ENCODE peak calls at places on chromosomes 16 and 17, in four cellular contexts. P is heart left ventricle, R is tibial nerve, Y is OCI-LY7. C is an unnamed sample.

GRCh38 chr16:57373117-57373947 is 1.0 kb downstream of the CX3CL1 start:
- DNase-seq in P (no peak), R (no peak), Y (no peak), C (no peak)

GRCh38 chr16:57787519-57787905 is 14.8 kb downstream of the KIFC3 start:
- DNase-seq in P (no peak), R (no peak), Y (no peak), C (no peak)

GRCh38 chr16:29662729-29663019 is 373 bp upstream of the SPN start:
- DNase-seq in P (no peak), R (no peak), Y (peak), C (no peak)

GRCh38 chr17:49520386-49521087 is 25.4 kb downstream of the NGFR start:
- DNase-seq in P (no peak), R (no peak), Y (no peak), C (peak)

GRCh38 chr17:37117743-37118142 is 169.0 kb downstream of the AATF start:
- DNase-seq in P (no peak), R (no peak), Y (no peak), C (no peak)

GRCh38 chr16:80656731-80657150 is 115.9 kb downstream of the DYNLRB2 start:
- DNase-seq in P (no peak), R (no peak), Y (no peak), C (no peak)

GRCh38 chr17:74552037-74552436 is 6.1 kb upstream of the CD300C start:
- DNase-seq in P (no peak), R (no peak), Y (no peak), C (no peak)

GRCh38 chr16:14071576-14072271 is 605 bp downstream of the MRTFB start:
- DNase-seq in P (no peak), R (no peak), Y (peak), C (no peak)

GRCh38 chr16:85286970-85287814 is 174.9 kb upstream of the CIBAR2 start:
- DNase-seq in P (peak), R (peak), Y (no peak), C (no peak)
- TF ChIP-seq CTCF in P (no peak), R (no peak), Y (no peak), C (peak)

DNA sequence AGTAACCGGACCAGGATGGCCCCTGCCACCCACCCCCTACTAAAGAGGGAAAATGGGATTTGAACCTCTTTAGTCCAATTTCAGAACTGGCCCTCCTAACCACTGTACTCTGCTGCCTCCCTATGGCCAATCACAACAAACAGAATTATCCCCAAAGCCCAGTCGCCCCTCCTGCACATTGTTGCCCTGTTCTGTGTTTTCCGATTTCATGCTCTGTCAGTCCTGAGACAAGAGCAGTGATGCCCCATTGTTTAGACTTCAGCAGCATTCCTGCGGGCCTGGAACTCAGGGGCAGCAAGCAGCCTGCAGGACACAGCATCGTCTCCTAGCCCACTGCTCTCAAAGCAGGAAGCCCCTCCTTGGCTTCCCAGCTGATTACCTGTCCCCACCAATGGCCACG is 20.5 kb upstream of the KLHL11 start:
- DNase-seq in P (no peak), R (no peak), Y (no peak), C (no peak)
- TF ChIP-seq CTCF in P (peak), R (no peak), Y (peak), C (peak)

GRCh38 chr16:84042308-84042878 is at the start of gene SLC38A8:
- DNase-seq in P (no peak), R (no peak), Y (no peak), C (no peak)

GRCh38 chr16:84042879-84043485 is 387 bp upstream of the SLC38A8 start:
- DNase-seq in P (no peak), R (no peak), Y (no peak), C (no peak)

GRCh38 chr16:84043486-84044107 is 1.0 kb upstream of the SLC38A8 start:
- DNase-seq in P (no peak), R (no peak), Y (no peak), C (no peak)

GRCh38 chr16:84045001-84045817 is 2.6 kb upstream of the SLC38A8 start:
- DNase-seq in P (no peak), R (no peak), Y (no peak), C (no peak)

GRCh38 chr16:84044108-84044488 is 1.5 kb upstream of the SLC38A8 start:
- DNase-seq in P (no peak), R (no peak), Y (peak), C (no peak)
- TF ChIP-seq CTCF in P (peak), R (no peak), Y (peak), C (peak)

GRCh38 chr16:82641336-82641984 is 14.7 kb downstream of the CDH13 start:
- DNase-seq in P (no peak), R (no peak), Y (peak), C (no peak)
- TF ChIP-seq CTCF in P (peak), R (no peak), Y (peak), C (no peak)

GRCh38 chr16:21064203-21064602 is 86.4 kb downstream of the DNAH3 start:
- DNase-seq in P (no peak), R (no peak), Y (no peak), C (no peak)
- TF ChIP-seq CTCF in P (no peak), R (no peak), Y (no peak), C (no peak)

GRCh38 chr17:80647746-80648145 is 103.1 kb downstream of the RPTOR start:
- DNase-seq in P (no peak), R (no peak), Y (no peak), C (no peak)

GRCh38 chr17:80650339-80650672 is 105.7 kb downstream of the RPTOR start:
- DNase-seq in P (no peak), R (no peak), Y (no peak), C (no peak)

GRCh38 chr17:80649200-80649644 is 104.6 kb downstream of the RPTOR start:
- DNase-seq in P (no peak), R (no peak), Y (no peak), C (no peak)

GRCh38 chr17:80650751-80651173 is 106.1 kb downstream of the RPTOR start:
- DNase-seq in P (no peak), R (no peak), Y (no peak), C (no peak)

DNA sequence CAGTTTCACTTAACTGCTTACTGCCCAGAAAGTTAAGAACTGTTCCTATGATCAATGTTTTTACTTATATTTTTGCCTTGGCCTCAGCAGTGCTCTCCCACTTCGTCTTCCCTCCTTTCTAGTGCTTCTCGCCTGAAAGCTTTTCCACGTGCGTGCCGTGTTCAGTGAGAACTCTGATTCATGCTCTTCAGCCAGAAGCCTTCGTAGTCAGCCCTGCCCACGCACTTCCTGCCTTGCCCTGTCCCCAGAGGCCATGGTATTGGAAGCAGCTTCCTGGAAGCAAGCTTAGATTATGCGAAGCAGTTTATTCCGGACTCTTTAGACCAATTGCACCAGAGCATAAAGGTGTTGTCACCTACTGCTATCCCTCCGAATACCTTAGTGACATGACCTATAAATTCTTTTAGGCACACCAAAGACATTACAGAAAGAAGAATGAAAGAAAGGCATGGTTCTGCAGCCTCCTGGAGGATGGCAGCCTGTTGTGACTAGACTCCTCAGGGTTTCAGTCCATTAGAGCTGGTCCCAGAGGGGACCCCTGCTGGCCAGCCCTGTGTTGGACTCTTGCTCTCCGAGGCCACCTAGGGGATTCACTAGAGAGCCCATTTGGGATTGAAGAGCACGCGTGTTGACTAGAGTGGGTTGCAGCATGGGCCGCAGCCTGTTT is 105.2 kb downstream of the RPTOR start:
- DNase-seq in P (peak), R (peak), Y (peak), C (no peak)
- TF ChIP-seq CTCF in P (peak), R (no peak), Y (peak), C (peak)

GRCh38 chr16:11276880-11277593 is 757 bp upstream of the PRM2 start:
- DNase-seq in P (no peak), R (no peak), Y (no peak), C (no peak)

GRCh38 chr16:11276143-11276879 is at the start of gene PRM2:
- DNase-seq in P (no peak), R (no peak), Y (no peak), C (no peak)

GRCh38 chr16:11272921-11273720 is at the start of gene PRM3:
- DNase-seq in P (no peak), R (no peak), Y (no peak), C (no peak)

GRCh38 chr16:11273721-11274324 is 394 bp upstream of the PRM3 start:
- DNase-seq in P (no peak), R (no peak), Y (no peak), C (no peak)

GRCh38 chr16:11274964-11275363 is 1.3 kb downstream of the PRM2 start:
- DNase-seq in P (no peak), R (no peak), Y (no peak), C (no peak)
- TF ChIP-seq CTCF in P (no peak), R (no peak), Y (no peak), C (no peak)

GRCh38 chr16:3122926-3123570 is 10.7 kb downstream of the ZNF205 start:
- DNase-seq in P (no peak), R (no peak), Y (no peak), C (no peak)

GRCh38 chr16:3127745-3128144 is 7.1 kb upstream of the ZNF213 start:
- DNase-seq in P (no peak), R (no peak), Y (no peak), C (no peak)

GRCh38 chr16:3120435-3120834 is 8.0 kb downstream of the ZNF205 start:
- DNase-seq in P (no peak), R (no peak), Y (no peak), C (no peak)

GRCh38 chr16:3121843-3122467 is 9.6 kb downstream of the ZNF205 start:
- DNase-seq in P (no peak), R (no peak), Y (no peak), C (no peak)

DNA sequence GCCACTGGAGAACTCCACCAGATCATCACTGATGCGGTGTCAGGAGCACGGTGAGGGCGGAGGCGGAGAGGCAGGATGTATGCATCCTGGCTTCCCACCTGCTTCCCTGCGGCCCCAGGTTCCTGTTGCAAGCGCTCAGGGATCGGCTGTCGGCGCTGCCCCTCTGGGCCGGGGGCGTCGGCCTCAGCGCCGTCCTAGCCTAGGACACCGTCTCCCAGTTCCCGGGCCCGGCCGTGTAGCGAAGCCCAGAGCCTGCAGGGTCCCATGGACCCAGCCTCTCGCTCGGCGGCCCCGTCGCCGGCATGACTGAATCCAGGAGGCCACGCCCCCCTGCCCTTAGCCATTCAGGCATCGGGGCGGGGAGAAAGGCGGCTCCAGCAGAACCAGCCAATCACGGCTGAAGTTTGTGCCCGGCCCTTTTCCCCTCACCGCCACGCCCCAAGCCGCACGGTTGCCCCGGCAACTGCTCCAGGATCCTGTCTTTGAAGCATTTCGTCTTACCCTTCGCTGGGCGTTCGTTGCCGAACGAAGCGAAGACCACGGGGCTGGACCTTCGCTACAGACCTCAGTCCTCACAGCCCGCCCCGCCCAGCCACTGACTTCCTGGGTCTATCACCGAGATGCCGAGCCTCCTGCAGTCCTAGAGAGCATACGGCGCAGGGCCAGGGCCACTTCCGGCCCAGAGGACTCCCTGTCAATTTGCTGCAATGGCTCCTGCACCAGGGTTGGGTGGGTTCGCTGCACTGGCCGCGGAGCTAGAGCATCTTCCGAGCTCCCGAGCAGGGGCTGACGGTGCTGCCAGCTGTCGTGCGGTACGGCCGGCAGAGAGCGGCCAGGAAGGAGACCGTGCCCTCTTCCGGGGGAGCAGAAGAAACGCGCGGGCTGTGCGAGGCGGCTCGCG is 10.6 kb upstream of the ZNF213 start:
- DNase-seq in P (peak), R (peak), Y (peak), C (peak)
- TF ChIP-seq CTCF in P (peak), R (no peak), Y (peak), C (peak)